ENCODE peak calls at places on chromosome 22, in four cellular contexts. M, B, Y and X are unnamed samples. For H3K9me3 and H3K27me3, the result is how much of the 10 kb centered on the place peaks cover.

GRCh38 chr22:45131749-45132148 is 32.0 kb upstream of the NUP50 start:
- DNase-seq in M (no peak), B (peak), Y (peak), X (peak)

GRCh38 chr22:46661221-46661851 is 41.1 kb downstream of the GRAMD4 start:
- DNase-seq in M (peak), B (no peak), Y (peak), X (no peak)

GRCh38 chr22:21651521-21652009 is 9.5 kb downstream of the SDF2L1 start:
- DNase-seq in M (no peak), B (no peak), Y (no peak), X (no peak)

GRCh38 chr22:31683181-31684105 is 21.4 kb upstream of the PISD start:
- DNase-seq in M (no peak), B (no peak), Y (no peak), X (no peak)

GRCh38 chr22:45754822-45755221 is 83.2 kb downstream of the ATXN10 start:
- DNase-seq in M (no peak), B (no peak), Y (no peak), X (no peak)

GRCh38 chr22:20043997-20044342 is 23.1 kb downstream of the TANGO2 start:
- DNase-seq in M (no peak), B (no peak), Y (no peak), X (no peak)

GRCh38 chr22:37525073-37525745 is 6.0 kb upstream of the CARD10 start:
- DNase-seq in M (peak), B (no peak), Y (peak), X (no peak)

GRCh38 chr22:37179126-37179470 is 8.9 kb downstream of the C1QTNF6 start:
- DNase-seq in M (no peak), B (no peak), Y (no peak), X (peak)

GRCh38 chr22:36816635-36817428 is at the start of gene PVALB:
- DNase-seq in M (peak), B (no peak), Y (peak), X (no peak)

GRCh38 chr22:40690370-40690769 is 11.1 kb downstream of the MCHR1 start:
- DNase-seq in M (no peak), B (no peak), Y (no peak), X (no peak)

GRCh38 chr22:50609599-50609998 is 9.0 kb downstream of the MAPK8IP2 start:
- DNase-seq in M (no peak), B (no peak), Y (no peak), X (no peak)

GRCh38 chr22:42719133-42719532 is 1.5 kb downstream of the A4GALT start:
- DNase-seq in M (peak), B (no peak), Y (no peak), X (no peak)

GRCh38 chr22:45777046-45777851 is 105.6 kb downstream of the ATXN10 start:
- DNase-seq in M (no peak), B (no peak), Y (no peak), X (no peak)

GRCh38 chr22:45709004-45709739 is 37.5 kb downstream of the ATXN10 start:
- DNase-seq in M (peak), B (no peak), Y (peak), X (no peak)

GRCh38 chr22:37607010-37607911 is 1.4 kb upstream of the GGA1 start:
- DNase-seq in M (peak), B (peak), Y (peak), X (peak)

GRCh38 chr22:25404556-25404922 is 159.9 kb upstream of the GRK3 start:
- DNase-seq in M (no peak), B (no peak), Y (no peak), X (no peak)

GRCh38 chr22:25942989-25943411 is 201.0 kb downstream of the MYO18B start:
- DNase-seq in M (no peak), B (no peak), Y (no peak), X (peak)

GRCh38 chr22:46896568-46897245 is 134.3 kb downstream of the TBC1D22A start:
- DNase-seq in M (no peak), B (no peak), Y (no peak), X (no peak)

GRCh38 chr22:43743131-43743530 is 69.0 kb downstream of the EFCAB6 start:
- DNase-seq in M (no peak), B (no peak), Y (no peak), X (no peak)

GRCh38 chr22:48319321-48320047 is 1508.2 kb downstream of the BRD1 start:
- DNase-seq in M (no peak), B (no peak), Y (no peak), X (no peak)

GRCh38 chr22:16915711-16916110 is 90.5 kb upstream of the XKR3 start:
- DNase-seq in M (no peak), B (no peak), Y (no peak), X (no peak)

DNA sequence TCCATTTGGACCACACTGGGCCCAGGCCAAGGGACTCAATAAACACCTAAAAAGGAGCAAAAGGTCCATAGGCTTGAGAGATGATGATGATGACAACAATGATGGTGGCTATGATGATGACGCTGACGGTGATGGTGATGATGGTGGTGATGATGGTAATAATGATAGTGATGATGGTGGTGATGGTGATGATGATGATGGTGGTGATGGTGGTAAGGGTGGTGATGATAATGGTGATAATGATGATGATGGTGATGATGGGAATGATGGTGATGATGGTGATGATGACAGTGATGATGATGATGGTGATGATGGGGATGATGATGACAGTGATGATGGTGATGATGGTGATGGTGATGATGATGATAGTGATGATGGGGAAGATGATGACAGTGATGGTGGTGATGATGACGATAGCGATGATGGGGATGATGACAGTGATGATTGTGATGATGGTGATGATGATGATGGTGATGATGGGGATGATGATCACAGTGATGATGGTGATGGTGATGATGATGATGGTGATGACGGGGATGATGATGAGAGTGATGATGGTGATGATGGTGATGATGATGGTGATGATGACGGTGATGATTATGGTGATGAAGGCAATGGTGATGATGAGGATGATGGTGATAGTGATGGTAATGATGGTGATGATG is 7.1 kb upstream of the RASD2 start:
- DNase-seq in M (no peak), B (no peak), Y (no peak), X (no peak)
- H3K9me3 ChIP-seq in M (under half), B (under half), Y (under half), X (under half)

GRCh38 chr22:39309364-39309861 is 10.0 kb downstream of the RPL3 start:
- DNase-seq in M (no peak), B (no peak), Y (peak), X (no peak)
- H3K4me3 ChIP-seq in M (no peak), B (no peak), Y (no peak), X (no peak)

GRCh38 chr22:29715705-29716104 is 4.1 kb upstream of the CABP7 start:
- DNase-seq in M (no peak), B (no peak), Y (no peak), X (no peak)
- H3K27me3 ChIP-seq in M (half or more), B (under half), Y (under half), X (under half)

DNA sequence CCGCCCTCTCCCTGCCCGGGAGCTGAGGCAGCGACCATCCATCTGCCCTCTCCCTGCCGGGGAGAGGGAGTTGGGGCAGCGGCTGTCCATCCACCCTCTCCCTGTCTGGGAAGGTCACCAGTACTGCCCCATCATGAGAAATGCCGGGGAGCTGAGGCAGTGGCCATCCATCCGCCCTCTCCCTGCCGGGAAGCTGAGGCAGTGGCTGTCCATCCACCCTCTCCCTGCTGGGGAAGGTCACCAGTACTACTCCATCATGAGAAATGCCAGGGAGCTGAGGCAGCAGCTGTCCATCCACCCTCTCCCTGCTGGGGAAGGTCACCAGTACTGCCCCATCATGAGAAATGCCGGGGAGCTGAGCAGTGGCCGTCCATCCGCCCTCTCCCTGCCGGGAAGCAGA is 394.6 kb downstream of the BRD1 start:
- DNase-seq in M (no peak), B (no peak), Y (no peak), X (no peak)
- H3K9me3 ChIP-seq in M (under half), B (under half), Y (under half), X (under half)

GRCh38 chr22:23578306-23578705 is 1.8 kb downstream of the IGLL1 start:
- DNase-seq in M (no peak), B (no peak), Y (no peak), X (no peak)
- H3K4me3 ChIP-seq in M (no peak), B (no peak), Y (no peak), X (no peak)

GRCh38 chr22:27345681-27346080 is 455.9 kb downstream of the MN1 start:
- DNase-seq in M (no peak), B (no peak), Y (no peak), X (no peak)

GRCh38 chr22:27348634-27349033 is 452.9 kb downstream of the MN1 start:
- DNase-seq in M (peak), B (no peak), Y (peak), X (no peak)

GRCh38 chr22:27349456-27349855 is 452.1 kb downstream of the MN1 start:
- DNase-seq in M (peak), B (no peak), Y (no peak), X (no peak)

GRCh38 chr22:27344546-27344945 is 457.0 kb downstream of the MN1 start:
- DNase-seq in M (no peak), B (no peak), Y (no peak), X (no peak)

GRCh38 chr22:27347951-27348350 is 453.6 kb downstream of the MN1 start:
- DNase-seq in M (no peak), B (no peak), Y (no peak), X (no peak)
- H3K27me3 ChIP-seq in M (under half), B (under half), Y (under half), X (under half)